ENCODE peak calls at places on chromosomes 13 and 19, in ten cellular contexts. Z is body of pancreas, Y is neural progenitor cell, P is hepatocyte, Q is testis, L is left ventricle myocardium inferior, V is heart right ventricle, N is GM23338, F is psoas muscle, A is heart left ventricle. T is an unnamed sample.

GRCh38 chr13:57630661-57631606 is 610 bp upstream of the PCDH17 start:
- DNase-seq in N (peak; percentile 46), Z (peak; percentile 16), P (peak; percentile 35), A (peak; percentile 14), F (no peak), Y (peak; percentile 37), V (no peak), L (no peak), Q (no peak), T (peak; percentile 23)

GRCh38 chr13:88339271-88339741 is 668.1 kb downstream of the SLITRK5 start:
- DNase-seq in F (no peak), A (no peak), P (peak; percentile 35), Q (peak; percentile 33), L (no peak), V (no peak), Y (no peak), N (no peak), Z (no peak), T (no peak)

GRCh38 chr19:3978145-3978544 is 7.1 kb downstream of the EEF2 start:
- DNase-seq in P (no peak), N (no peak), V (no peak), Z (no peak), L (no peak), F (no peak), Q (no peak), A (no peak), Y (no peak), T (peak; percentile 39)

GRCh38 chr13:25281937-25282332 is 5.4 kb downstream of the MTMR6 start:
- DNase-seq in P (no peak), Y (no peak), Q (no peak), V (no peak), N (no peak), A (no peak), Z (no peak), L (no peak), F (no peak), T (no peak)

GRCh38 chr13:72507394-72508199 is 219.8 kb downstream of the MZT1 start:
- DNase-seq in Z (no peak), P (no peak), N (no peak), V (no peak), F (no peak), A (no peak), L (no peak), Q (no peak), Y (no peak), T (no peak)

GRCh38 chr13:99484405-99484981 is 16.8 kb upstream of the TM9SF2 start:
- DNase-seq in Q (no peak), L (no peak), N (no peak), Y (no peak), A (no peak), F (no peak), P (no peak), Z (no peak), V (no peak), T (no peak)

GRCh38 chr13:45402641-45403040 is 15.5 kb downstream of the SLC25A30 start:
- DNase-seq in F (no peak), Y (no peak), A (peak; percentile 36), N (no peak), V (no peak), L (no peak), Q (no peak), Z (peak; percentile 35), P (no peak), T (no peak)

GRCh38 chr19:14512420-14512961 is 5.7 kb downstream of the DNAJB1 start:
- DNase-seq in A (no peak), V (no peak), N (no peak), Z (no peak), P (no peak), L (no peak), Y (no peak), F (no peak), Q (no peak), T (no peak)

GRCh38 chr13:112720251-112720650 is 30.4 kb downstream of the ATP11A start:
- DNase-seq in Q (no peak), Z (no peak), Y (no peak), V (no peak), L (no peak), A (no peak), P (no peak), N (no peak), F (no peak), T (no peak)

GRCh38 chr13:30572859-30573275 is 44.9 kb upstream of the USPL1 start:
- DNase-seq in N (peak; percentile 47), Z (peak; percentile 11), A (peak; percentile 17), P (peak; percentile 34), Y (no peak), Q (no peak), L (no peak), V (no peak), F (no peak), T (no peak)

GRCh38 chr19:56398809-56399208 is 5.3 kb upstream of the ZNF583 start:
- DNase-seq in Z (no peak), Q (no peak), F (no peak), Y (no peak), V (no peak), L (no peak), A (no peak), P (no peak), N (no peak), T (no peak)
- H3K27me3 ChIP-seq in Z (no peaks in the 10 kb centered on the region), Q (no peaks in the 10 kb centered on the region), F (no peaks in the 10 kb centered on the region), Y (no peaks in the 10 kb centered on the region), V (no peaks in the 10 kb centered on the region), L (no peaks in the 10 kb centered on the region), A (no peaks in the 10 kb centered on the region), P (no peaks in the 10 kb centered on the region), N (no peaks in the 10 kb centered on the region), T (no peaks in the 10 kb centered on the region)

DNA sequence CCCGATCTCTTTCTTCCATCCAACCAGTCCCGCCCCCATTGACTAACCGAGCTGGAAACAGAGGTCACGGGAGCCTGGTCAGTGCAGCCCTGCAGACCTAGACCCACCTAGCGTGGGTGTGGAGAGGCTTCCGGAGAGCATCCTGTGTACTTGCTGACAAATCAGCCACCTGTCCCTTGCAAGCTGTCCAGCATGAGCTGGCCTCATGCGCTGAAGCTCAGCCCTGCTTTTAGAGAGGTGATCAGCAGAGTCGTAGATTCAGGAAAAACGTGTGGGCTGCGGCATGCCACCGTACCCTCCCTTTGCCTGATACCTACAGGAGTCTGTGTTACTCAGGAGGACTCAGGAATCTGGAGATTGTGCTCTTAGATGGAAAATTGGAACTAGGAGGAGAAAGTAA is 80.3 kb upstream of the UQCRFS1 start:
- DNase-seq in L (no peak), P (no peak), V (no peak), Q (no peak), Y (no peak), A (no peak), Z (no peak), F (no peak), N (no peak), T (no peak)
- H3K27me3 ChIP-seq in L (peaks cover 72% of the 10 kb centered on the region), P (no peaks in the 10 kb centered on the region), V (no peaks in the 10 kb centered on the region), Q (no peaks in the 10 kb centered on the region), Y (no peaks in the 10 kb centered on the region), A (no peaks in the 10 kb centered on the region), Z (peaks cover 4% of the 10 kb centered on the region), F (no peaks in the 10 kb centered on the region), N (no peaks in the 10 kb centered on the region), T (no peaks in the 10 kb centered on the region)

DNA sequence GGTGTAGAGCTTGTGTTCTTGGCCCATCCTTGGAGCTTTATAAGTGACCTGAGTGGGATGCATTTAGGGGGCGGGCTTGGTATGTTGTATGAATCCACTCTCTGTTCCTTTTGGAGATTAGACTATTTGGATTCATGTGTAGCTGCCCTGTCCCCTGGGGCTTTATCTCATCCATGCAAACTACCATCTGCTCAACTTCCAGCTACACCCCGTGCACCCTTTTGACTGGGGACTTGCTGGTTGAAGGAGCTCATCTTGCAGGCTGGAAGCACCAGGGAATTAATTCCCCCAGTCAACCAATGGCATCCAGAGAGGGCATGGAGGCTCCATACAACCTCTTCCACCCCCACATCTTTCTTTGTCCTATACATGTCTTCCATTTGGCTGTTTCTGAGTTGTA is 6.1 kb downstream of the CLEC4M start:
- DNase-seq in Z (no peak), N (no peak), A (no peak), F (no peak), Y (no peak), P (no peak), V (no peak), L (no peak), Q (no peak), T (no peak)
- H3K27me3 ChIP-seq in Z (no peaks in the 10 kb centered on the region), N (no peaks in the 10 kb centered on the region), A (no peaks in the 10 kb centered on the region), F (no peaks in the 10 kb centered on the region), Y (peaks cover 11% of the 10 kb centered on the region), P (no peaks in the 10 kb centered on the region), V (no peaks in the 10 kb centered on the region), L (peaks cover 84% of the 10 kb centered on the region), Q (no peaks in the 10 kb centered on the region), T (no peaks in the 10 kb centered on the region)

GRCh38 chr13:27911499-27911898 is 8.3 kb upstream of the PDX1 start:
- DNase-seq in V (no peak), Y (no peak), Q (no peak), A (no peak), Z (no peak), N (no peak), F (no peak), L (no peak), P (no peak), T (no peak)
- H3K27me3 ChIP-seq in V (peaks cover 17% of the 10 kb centered on the region), Y (peaks cover 100% of the 10 kb centered on the region), Q (no peaks in the 10 kb centered on the region), A (peaks cover 54% of the 10 kb centered on the region), Z (no peaks in the 10 kb centered on the region), N (peaks cover 78% of the 10 kb centered on the region), F (peaks cover 8% of the 10 kb centered on the region), L (peaks cover 100% of the 10 kb centered on the region), P (peaks cover 55% of the 10 kb centered on the region), T (peaks cover 11% of the 10 kb centered on the region)

DNA sequence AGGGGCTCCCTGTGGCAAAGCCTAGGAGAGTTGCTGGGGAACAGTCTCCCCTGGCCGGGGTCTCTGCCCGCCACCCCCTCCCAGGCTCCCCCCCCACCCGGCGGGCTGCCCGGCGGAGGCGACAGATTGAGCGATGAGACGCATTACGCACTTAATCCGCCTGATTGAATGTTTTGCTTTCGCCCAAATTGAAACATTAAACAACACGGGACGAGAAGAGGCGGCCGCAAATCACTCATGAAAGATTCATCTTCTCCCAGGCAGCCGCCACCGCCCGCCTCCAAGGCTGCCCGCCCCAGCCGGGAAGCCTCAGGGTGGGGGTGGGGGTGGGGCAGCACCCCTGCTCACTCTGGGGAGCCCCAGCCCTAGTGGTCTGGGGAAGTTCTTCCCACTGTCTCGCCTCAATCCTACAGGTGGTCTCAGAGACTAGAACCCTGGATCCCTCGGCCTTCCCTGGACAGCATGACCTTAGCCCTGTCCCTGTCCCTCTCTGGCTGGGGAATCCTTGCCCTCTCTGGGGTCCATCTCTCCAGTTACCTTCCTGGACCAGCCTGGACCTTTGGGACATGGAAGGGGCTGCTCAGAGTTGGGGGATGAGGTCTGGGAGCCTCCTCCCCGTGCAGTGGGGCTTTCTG is 7.6 kb upstream of the ERFL start:
- DNase-seq in A (no peak), Y (no peak), P (no peak), L (no peak), Q (no peak), F (no peak), N (no peak), Z (no peak), V (no peak), T (peak; percentile 30)
- H3K27me3 ChIP-seq in A (peaks cover 48% of the 10 kb centered on the region), Y (peaks cover 99% of the 10 kb centered on the region), P (peaks cover 68% of the 10 kb centered on the region), L (peaks cover 87% of the 10 kb centered on the region), Q (no peaks in the 10 kb centered on the region), F (no peaks in the 10 kb centered on the region), N (peaks cover 88% of the 10 kb centered on the region), Z (peaks cover 10% of the 10 kb centered on the region), V (peaks cover 13% of the 10 kb centered on the region), T (no peaks in the 10 kb centered on the region)

GRCh38 chr13:77190349-77190748 is 136.5 kb downstream of the MYCBP2 start:
- DNase-seq in Q (no peak), P (no peak), Z (no peak), V (no peak), N (no peak), A (no peak), L (no peak), F (no peak), Y (no peak), T (no peak)

GRCh38 chr13:77196052-77196618 is 130.8 kb downstream of the MYCBP2 start:
- DNase-seq in Q (no peak), P (no peak), L (no peak), V (no peak), Z (no peak), A (peak; percentile 23), F (no peak), N (no peak), Y (peak; percentile 33), T (no peak)
- H3K27me3 ChIP-seq in Q (no peaks in the 10 kb centered on the region), P (no peaks in the 10 kb centered on the region), L (no peaks in the 10 kb centered on the region), V (no peaks in the 10 kb centered on the region), Z (no peaks in the 10 kb centered on the region), A (no peaks in the 10 kb centered on the region), F (no peaks in the 10 kb centered on the region), N (no peaks in the 10 kb centered on the region), Y (no peaks in the 10 kb centered on the region), T (no peaks in the 10 kb centered on the region)

T was measured in right cardiac atrium.